ENCODE peak calls at places on chromosomes 5 and 9, in six cellular contexts. M is type B pancreatic cell, X is H9, E is astrocyte of the spinal cord, U is natural killer cell, W is sigmoid colon. J is an unnamed sample.
A peak's percentile ranks its signal among the peaks of the same experiment; 100 is the strongest.

GRCh38 chr5:41748631-41749030 is 121.6 kb downstream of the OXCT1 start:
- DNase-seq in M (no peak), X (no peak), E (peak; percentile 67), U (no peak), W (no peak), J (no peak)

GRCh38 chr9:84669293-84670105 is at the start of gene NTRK2:
- DNase-seq in M (peak; percentile 74), X (peak; percentile 58), E (peak; percentile 52), U (no peak), W (no peak), J (peak; percentile 47)

GRCh38 chr9:38224941-38225340 is 155.9 kb upstream of the SHB start:
- DNase-seq in M (peak; percentile 56), X (no peak), E (no peak), U (no peak), W (no peak), J (no peak)

GRCh38 chr5:126056851-126057622 is 366.2 kb upstream of the GRAMD2B start:
- DNase-seq in M (no peak), X (peak; percentile 98), E (no peak), U (no peak), W (no peak), J (no peak)

GRCh38 chr9:72807765-72808445 is 144.9 kb downstream of the ALDH1A1 start:
- DNase-seq in M (no peak), X (peak; percentile 33), E (no peak), U (no peak), W (no peak), J (no peak)

GRCh38 chr5:91288517-91288916 is 94.6 kb downstream of the ARRDC3 start:
- DNase-seq in M (no peak), X (no peak), E (no peak), U (no peak), W (peak; percentile 80), J (no peak)

GRCh38 chr5:57327934-57328333 is 154.1 kb downstream of the GPBP1 start:
- DNase-seq in M (no peak), X (no peak), E (no peak), U (no peak), W (no peak), J (no peak)

GRCh38 chr9:101242651-101243050 is 142.2 kb downstream of the BAAT start:
- DNase-seq in M (no peak), X (no peak), E (no peak), U (no peak), W (no peak), J (no peak)

GRCh38 chr5:149406203-149406978 is 27.3 kb upstream of the IL17B start:
- DNase-seq in M (no peak), X (peak; percentile 59), E (peak; percentile 92), U (no peak), W (peak; percentile 99), J (no peak)

GRCh38 chr5:110738503-110738811 is 350 bp upstream of the SLC25A46 start:
- DNase-seq in M (peak; percentile 68), X (no peak), E (no peak), U (no peak), W (no peak), J (peak; percentile 14)

GRCh38 chr5:57291903-57292302 is 118.0 kb downstream of the GPBP1 start:
- DNase-seq in M (no peak), X (no peak), E (no peak), U (no peak), W (no peak), J (no peak)

GRCh38 chr5:16866795-16867584 is 69.1 kb downstream of the MYO10 start:
- DNase-seq in M (no peak), X (peak; percentile 47), E (peak; percentile 46), U (no peak), W (no peak), J (no peak)

GRCh38 chr5:120228262-120229031 is 235.7 kb upstream of the PRR16 start:
- DNase-seq in M (no peak), X (peak; percentile 65), E (no peak), U (no peak), W (no peak), J (no peak)

GRCh38 chr9:128169492-128169891 is 9.4 kb downstream of the BBLN start:
- DNase-seq in M (no peak), X (no peak), E (no peak), U (no peak), W (no peak), J (no peak)

GRCh38 chr9:77163889-77164288 is 13.4 kb upstream of the VPS13A start:
- DNase-seq in M (no peak), X (no peak), E (no peak), U (no peak), W (no peak), J (no peak)

GRCh38 chr5:176676361-176676824 is 29.1 kb downstream of the TSPAN17 start:
- DNase-seq in M (no peak), X (no peak), E (peak; percentile 8), U (no peak), W (no peak), J (no peak)

GRCh38 chr5:131242728-131243255 is 21.1 kb upstream of the CDC42SE2 start:
- DNase-seq in M (no peak), X (no peak), E (peak; percentile 91), U (no peak), W (no peak), J (no peak)

GRCh38 chr9:116777116-116777515 is 90.0 kb downstream of the TRIM32 start:
- DNase-seq in M (no peak), X (no peak), E (no peak), U (no peak), W (no peak), J (no peak)

GRCh38 chr5:163642904-163643303 is 137.5 kb downstream of the MAT2B start:
- DNase-seq in M (no peak), X (no peak), E (no peak), U (no peak), W (no peak), J (no peak)

DNA sequence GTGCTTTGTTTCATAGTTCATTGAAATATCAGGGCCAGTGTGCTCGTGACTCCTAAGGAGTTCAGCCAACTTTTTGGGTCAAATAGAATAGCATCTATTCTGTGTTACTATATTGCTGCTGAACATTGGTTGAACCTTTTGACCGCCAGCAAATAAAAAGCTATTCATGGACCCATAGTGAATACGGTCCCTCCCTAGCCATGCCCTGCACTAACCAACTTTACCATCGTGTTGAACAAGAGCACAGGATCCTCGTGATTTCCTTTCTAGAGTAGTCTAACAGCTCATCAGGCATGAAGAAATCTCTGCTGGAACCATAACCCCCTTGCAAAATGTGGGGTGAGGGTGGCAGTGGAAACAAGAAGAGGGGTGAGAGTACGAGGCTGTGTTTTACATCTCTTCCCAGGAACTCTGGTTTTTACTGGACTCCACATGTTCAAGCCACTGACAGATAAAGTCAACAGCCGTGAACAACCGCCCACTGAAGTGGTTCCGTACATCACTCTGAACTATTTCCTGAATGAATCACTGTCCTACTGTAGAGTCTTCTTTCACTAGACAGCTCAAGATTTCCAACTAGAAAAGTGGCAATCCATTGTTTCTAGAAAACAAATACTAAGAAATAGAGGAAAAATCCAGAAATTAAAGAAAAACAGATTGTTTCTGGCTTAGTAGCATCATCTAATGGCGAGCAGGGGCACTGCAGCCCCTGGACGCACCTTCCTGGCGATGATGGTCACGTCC is 70.1 kb upstream of the SPATA31E1 start:
- DNase-seq in M (no peak), X (no peak), E (peak; percentile 61), U (no peak), W (no peak), J (no peak)
- TF ChIP-seq CTCF in M (peak; percentile 86), X (peak; percentile 99), E (peak; percentile 99), U (peak; percentile 33), W (peak; percentile 64), J (peak; percentile 91)

GRCh38 chr9:93808115-93809029 is 146.8 kb downstream of the BARX1 start:
- DNase-seq in M (no peak), X (no peak), E (no peak), U (no peak), W (no peak), J (no peak)
- TF ChIP-seq CTCF in M (no peak), X (no peak), E (no peak), U (no peak), W (no peak), J (no peak)

GRCh38 chr9:134175808-134176598 is 11.6 kb upstream of the RNU6ATAC start:
- DNase-seq in M (no peak), X (no peak), E (no peak), U (no peak), W (no peak), J (no peak)
- TF ChIP-seq CTCF in M (peak; percentile 14), X (no peak), E (peak; percentile 15), U (no peak), W (peak; percentile 36), J (peak; percentile 27)

GRCh38 chr5:127957183-127957582 is 126.4 kb upstream of the SLC12A2 start:
- DNase-seq in M (no peak), X (no peak), E (peak; percentile 74), U (no peak), W (peak; percentile 89), J (no peak)
- TF ChIP-seq CTCF in M (no peak), X (no peak), E (peak; percentile 13), U (no peak), W (peak; percentile 41), J (no peak)

GRCh38 chr9:131395027-131395744 is 1.3 kb downstream of the PRRC2B start:
- DNase-seq in M (no peak), X (peak; percentile 68), E (peak; percentile 36), U (peak; percentile 56), W (no peak), J (no peak)

GRCh38 chr9:131396626-131397025 is 2.7 kb downstream of the PRRC2B start:
- DNase-seq in M (no peak), X (no peak), E (no peak), U (no peak), W (no peak), J (no peak)

GRCh38 chr9:131397100-131397790 is 3.4 kb downstream of the PRRC2B start:
- DNase-seq in M (no peak), X (peak; percentile 60), E (peak; percentile 60), U (no peak), W (no peak), J (no peak)

GRCh38 chr9:131394464-131395026 is 659 bp downstream of the PRRC2B start:
- DNase-seq in M (no peak), X (no peak), E (no peak), U (peak; percentile 63), W (peak; percentile 77), J (peak; percentile 35)

GRCh38 chr9:131395745-131396479 is 2.0 kb downstream of the PRRC2B start:
- DNase-seq in M (no peak), X (no peak), E (no peak), U (no peak), W (no peak), J (no peak)
- TF ChIP-seq CTCF in M (no peak), X (no peak), E (no peak), U (no peak), W (no peak), J (no peak)

GRCh38 chr9:135371535-135371934 is 108.0 kb upstream of the PPP1R26 start:
- DNase-seq in M (no peak), X (no peak), E (no peak), U (no peak), W (no peak), J (no peak)

GRCh38 chr9:135372036-135372435 is 107.5 kb upstream of the PPP1R26 start:
- DNase-seq in M (no peak), X (no peak), E (no peak), U (no peak), W (no peak), J (no peak)

GRCh38 chr9:135369401-135369800 is 110.2 kb upstream of the PPP1R26 start:
- DNase-seq in M (no peak), X (no peak), E (no peak), U (no peak), W (no peak), J (no peak)

GRCh38 chr9:135372501-135373008 is 107.0 kb upstream of the PPP1R26 start:
- DNase-seq in M (no peak), X (no peak), E (no peak), U (no peak), W (no peak), J (no peak)

GRCh38 chr9:135370411-135371375 is 108.9 kb upstream of the PPP1R26 start:
- DNase-seq in M (no peak), X (peak; percentile 44), E (no peak), U (no peak), W (no peak), J (no peak)
- TF ChIP-seq CTCF in M (no peak), X (no peak), E (no peak), U (no peak), W (no peak), J (no peak)